ENCODE peak calls at places on chromosomes 12 and 14, in five cellular contexts. One of them, this sample, is unnamed.

GRCh38 chr12:49868449-49868848 is 25.5 kb upstream of the BCDIN3D start:
- DNase-seq in NCI-H446: no peak
- DNase-seq in right lobe of liver: no peak
- DNase-seq in fibroblast of mammary gland: no peak
- DNase-seq in Calu3: no peak
- DNase-seq in this sample: no peak

GRCh38 chr14:100056964-100057817 is 8.0 kb upstream of the EVL start:
- DNase-seq in NCI-H446: no peak
- DNase-seq in right lobe of liver: no peak
- DNase-seq in fibroblast of mammary gland: peak
- DNase-seq in Calu3: no peak
- DNase-seq in this sample: peak

GRCh38 chr12:50992814-50993213 is 33.4 kb downstream of the SLC11A2 start:
- DNase-seq in NCI-H446: no peak
- DNase-seq in right lobe of liver: no peak
- DNase-seq in fibroblast of mammary gland: no peak
- DNase-seq in Calu3: no peak
- DNase-seq in this sample: peak

GRCh38 chr14:84555493-84555892 is 974.5 kb upstream of the FLRT2 start:
- DNase-seq in NCI-H446: no peak
- DNase-seq in right lobe of liver: no peak
- DNase-seq in fibroblast of mammary gland: no peak
- DNase-seq in Calu3: no peak
- DNase-seq in this sample: no peak

GRCh38 chr14:99191663-99192621 is 80.1 kb downstream of the BCL11B start:
- DNase-seq in NCI-H446: peak
- DNase-seq in right lobe of liver: peak
- DNase-seq in fibroblast of mammary gland: peak
- DNase-seq in Calu3: peak
- DNase-seq in this sample: peak

GRCh38 chr12:121061831-121062230 is 22.8 kb upstream of the OASL start:
- DNase-seq in NCI-H446: no peak
- DNase-seq in right lobe of liver: no peak
- DNase-seq in fibroblast of mammary gland: peak
- DNase-seq in Calu3: no peak
- DNase-seq in this sample: peak

GRCh38 chr12:113244015-113244983 is 23.0 kb downstream of the TPCN1 start:
- DNase-seq in NCI-H446: peak
- DNase-seq in right lobe of liver: peak
- DNase-seq in fibroblast of mammary gland: no peak
- DNase-seq in Calu3: peak
- DNase-seq in this sample: no peak

GRCh38 chr12:26831959-26832816 is 806 bp downstream of the ITPR2 start:
- DNase-seq in NCI-H446: no peak
- DNase-seq in right lobe of liver: peak
- DNase-seq in fibroblast of mammary gland: peak
- DNase-seq in Calu3: peak
- DNase-seq in this sample: peak

GRCh38 chr12:79250955-79251354 is 386.4 kb downstream of the SYT1 start:
- DNase-seq in NCI-H446: no peak
- DNase-seq in right lobe of liver: no peak
- DNase-seq in fibroblast of mammary gland: no peak
- DNase-seq in Calu3: no peak
- DNase-seq in this sample: no peak

GRCh38 chr14:47389520-47389919 is 285.9 kb downstream of the MDGA2 start:
- DNase-seq in NCI-H446: no peak
- DNase-seq in right lobe of liver: no peak
- DNase-seq in fibroblast of mammary gland: no peak
- DNase-seq in Calu3: no peak
- DNase-seq in this sample: peak

GRCh38 chr12:62924084-62924483 is 10.9 kb downstream of the PPM1H start:
- DNase-seq in NCI-H446: no peak
- DNase-seq in right lobe of liver: no peak
- DNase-seq in fibroblast of mammary gland: no peak
- DNase-seq in Calu3: no peak
- DNase-seq in this sample: no peak

GRCh38 chr14:88364710-88365413 is 20.6 kb upstream of the SPATA7 start:
- DNase-seq in NCI-H446: no peak
- DNase-seq in right lobe of liver: no peak
- DNase-seq in fibroblast of mammary gland: no peak
- DNase-seq in Calu3: no peak
- DNase-seq in this sample: no peak

GRCh38 chr14:61461808-61462275 is 140.5 kb downstream of the PRKCH start:
- DNase-seq in NCI-H446: peak
- DNase-seq in right lobe of liver: no peak
- DNase-seq in fibroblast of mammary gland: peak
- DNase-seq in Calu3: peak
- DNase-seq in this sample: peak

GRCh38 chr12:54935235-54935951 is 49.2 kb downstream of the TESPA1 start:
- DNase-seq in NCI-H446: no peak
- DNase-seq in right lobe of liver: no peak
- DNase-seq in fibroblast of mammary gland: peak
- DNase-seq in Calu3: peak
- DNase-seq in this sample: peak

GRCh38 chr12:116861331-116861730 is 19.9 kb downstream of the HRK start:
- DNase-seq in NCI-H446: no peak
- DNase-seq in right lobe of liver: peak
- DNase-seq in fibroblast of mammary gland: peak
- DNase-seq in Calu3: no peak
- DNase-seq in this sample: peak

This sample was measured in choroid plexus epithelial cell.